ENCODE peak calls at places on chromosomes 13 and 19, in five cellular contexts. J is GM13976, L is upper lobe of right lung, V is LHCN-M2, Q is kidney tubule cell. R is an unnamed sample.

GRCh38 chr19:19820774-19821315 is 705 bp downstream of the ZNF506 start:
- DNase-seq in J (no peak), L (no peak), V (no peak), Q (no peak), R (peak)

GRCh38 chr13:70027551-70027950 is 80.1 kb upstream of the ATXN8OS start:
- DNase-seq in J (no peak), L (no peak), V (no peak), Q (no peak), R (peak)

GRCh38 chr19:18194554-18195238 is 1.7 kb downstream of the MPV17L2 start:
- DNase-seq in J (no peak), L (peak), V (no peak), Q (no peak), R (peak)

GRCh38 chr19:567296-567900 is 5.0 kb upstream of the BSG start:
- DNase-seq in J (no peak), L (no peak), V (no peak), Q (no peak), R (no peak)

GRCh38 chr19:33720691-33721682 is 75.7 kb upstream of the KCTD15 start:
- DNase-seq in J (no peak), L (peak), V (no peak), Q (no peak), R (no peak)

GRCh38 chr13:99648266-99648665 is 147.0 kb downstream of the TM9SF2 start:
- DNase-seq in J (no peak), L (no peak), V (no peak), Q (no peak), R (no peak)

GRCh38 chr13:34926513-34926912 is 15.6 kb upstream of the NBEA start:
- DNase-seq in J (no peak), L (no peak), V (peak), Q (peak), R (peak)

GRCh38 chr19:58480831-58481230 is 4.7 kb downstream of the ZNF446 start:
- DNase-seq in J (no peak), L (no peak), V (no peak), Q (no peak), R (no peak)

GRCh38 chr19:18408053-18408476 is 10.6 kb upstream of the LRRC25 start:
- DNase-seq in J (peak), L (peak), V (no peak), Q (peak), R (peak)

GRCh38 chr19:18098891-18099622 is 1.5 kb downstream of the MAST3 start:
- DNase-seq in J (peak), L (peak), V (no peak), Q (peak), R (no peak)

GRCh38 chr19:1650627-1651009 is 1.8 kb downstream of the TCF3 start:
- DNase-seq in J (no peak), L (no peak), V (peak), Q (no peak), R (peak)

GRCh38 chr13:20291675-20292074 is 59.6 kb upstream of the GJB6 start:
- DNase-seq in J (no peak), L (no peak), V (no peak), Q (no peak), R (no peak)

GRCh38 chr19:11089254-11090013 is at the start of gene LDLR:
- DNase-seq in J (peak), L (peak), V (peak), Q (peak), R (peak)

GRCh38 chr19:39032164-39032918 is at the start of gene FBXO27:
- DNase-seq in J (peak), L (peak), V (no peak), Q (peak), R (no peak)

GRCh38 chr13:48304132-48304876 is 753 bp downstream of the RB1 start:
- DNase-seq in J (peak), L (no peak), V (peak), Q (peak), R (peak)

GRCh38 chr13:40031031-40031430 is 375.6 kb downstream of the COG6 start:
- DNase-seq in J (no peak), L (no peak), V (peak), Q (peak), R (no peak)

GRCh38 chr13:51271528-51272070 is 49.4 kb downstream of the FAM124A start:
- DNase-seq in J (no peak), L (no peak), V (no peak), Q (no peak), R (no peak)

GRCh38 chr13:110680852-110681251 is 25.1 kb downstream of the CARS2 start:
- DNase-seq in J (peak), L (no peak), V (peak), Q (peak), R (peak)

GRCh38 chr13:40503966-40504591 is 162.4 kb downstream of the FOXO1 start:
- DNase-seq in J (no peak), L (no peak), V (peak), Q (peak), R (no peak)

GRCh38 chr13:27290715-27291114 is 20.1 kb downstream of the RASL11A start:
- DNase-seq in J (no peak), L (no peak), V (no peak), Q (no peak), R (no peak)

GRCh38 chr19:31148671-31149070 is 200.6 kb downstream of the TSHZ3 start:
- DNase-seq in J (no peak), L (no peak), V (no peak), Q (no peak), R (no peak)

GRCh38 chr13:113839536-113840204 is 24.2 kb downstream of the GAS6 start:
- DNase-seq in J (no peak), L (no peak), V (no peak), Q (no peak), R (no peak)

GRCh38 chr19:24101459-24102122 is 14.6 kb downstream of the ZNF254 start:
- DNase-seq in J (no peak), L (no peak), V (no peak), Q (no peak), R (no peak)

GRCh38 chr13:46121597-46122163 is 16.8 kb upstream of the CPB2 start:
- DNase-seq in J (no peak), L (no peak), V (no peak), Q (peak), R (no peak)

GRCh38 chr13:45705936-45706335 is 3.8 kb downstream of the CBY2 start:
- DNase-seq in J (peak), L (no peak), V (no peak), Q (no peak), R (no peak)

GRCh38 chr19:19101540-19101939 is 36.7 kb downstream of the TMEM161A start:
- DNase-seq in J (no peak), L (no peak), V (no peak), Q (no peak), R (no peak)

GRCh38 chr13:111539791-111540446 is 219.5 kb downstream of the TEX29 start:
- DNase-seq in J (no peak), L (no peak), V (no peak), Q (no peak), R (no peak)

GRCh38 chr19:12838182-12838890 is at the start of gene MAST1:
- DNase-seq in J (peak), L (peak), V (no peak), Q (peak), R (peak)

GRCh38 chr19:2330632-2331284 is 2.3 kb downstream of the SPPL2B start:
- DNase-seq in J (no peak), L (no peak), V (no peak), Q (peak), R (peak)

GRCh38 chr19:55632463-55632834 is 8.1 kb upstream of the ZNF784 start:
- DNase-seq in J (peak), L (peak), V (peak), Q (peak), R (peak)

GRCh38 chr19:12779162-12779993 is 4.0 kb upstream of the HOOK2 start:
- DNase-seq in J (no peak), L (no peak), V (peak), Q (peak), R (peak)

GRCh38 chr19:11324748-11325389 is 14.6 kb downstream of the RAB3D start:
- DNase-seq in J (no peak), L (no peak), V (no peak), Q (no peak), R (no peak)

GRCh38 chr13:74114202-74114601 is 20.0 kb downstream of the KLF12 start:
- DNase-seq in J (no peak), L (no peak), V (peak), Q (no peak), R (no peak)

GRCh38 chr13:111131610-111132009 is 16.5 kb downstream of the ARHGEF7 start:
- DNase-seq in J (no peak), L (no peak), V (no peak), Q (no peak), R (no peak)

GRCh38 chr13:33728271-33729037 is 89.5 kb upstream of the RFC3 start:
- DNase-seq in J (peak), L (no peak), V (peak), Q (peak), R (peak)

GRCh38 chr19:18464646-18465045 is 26.7 kb upstream of the ISYNA1 start:
- DNase-seq in J (no peak), L (peak), V (no peak), Q (no peak), R (no peak)

GRCh38 chr19:55644191-55644833 is 863 bp downstream of the ZNF581 start:
- DNase-seq in J (no peak), L (no peak), V (no peak), Q (no peak), R (no peak)

GRCh38 chr13:26557051-26557392 is 461 bp upstream of the WASF3 start:
- DNase-seq in J (peak), L (no peak), V (no peak), Q (no peak), R (no peak)

R was measured in SJCRH30.